ENCODE peak calls at places on chromosome 16, in five cellular contexts. O is stomach, N is esophagus muscularis mucosa, V is tibial nerve, A is A549. J is an unnamed sample.

GRCh38 chr16:35305476-35305875 is 1846.1 kb downstream of the TP53TG3F start:
- DNase-seq in N (peak), O (no peak), V (no peak), A (no peak), J (no peak)

GRCh38 chr16:20868890-20869289 is 31.3 kb downstream of the DCUN1D3 start:
- DNase-seq in A (no peak), V (peak), O (peak), N (no peak), J (peak)

GRCh38 chr16:10619271-10619849 is 39.0 kb upstream of the EMP2 start:
- DNase-seq in O (peak), N (no peak), A (no peak), V (no peak), J (no peak)

GRCh38 chr16:11585460-11586374 is 1.0 kb downstream of the LITAF start:
- DNase-seq in A (no peak), V (no peak), N (no peak), O (peak), J (peak)

GRCh38 chr16:27461483-27462171 is 59.7 kb downstream of the IL21R start:
- DNase-seq in N (no peak), O (no peak), V (no peak), A (no peak), J (no peak)

GRCh38 chr16:89363621-89364393 is 126.6 kb downstream of the ANKRD11 start:
- DNase-seq in N (no peak), V (no peak), A (peak), O (peak), J (no peak)

GRCh38 chr16:80403871-80404270 is 136.9 kb upstream of the DYNLRB2 start:
- DNase-seq in V (no peak), O (no peak), A (no peak), N (no peak), J (no peak)

GRCh38 chr16:71426069-71426879 is 15.6 kb downstream of the TLE7 start:
- DNase-seq in V (no peak), N (no peak), A (peak), O (no peak), J (peak)

GRCh38 chr16:78501744-78502143 is 402.3 kb downstream of the WWOX start:
- DNase-seq in V (no peak), A (no peak), N (no peak), O (no peak), J (no peak)

DNA sequence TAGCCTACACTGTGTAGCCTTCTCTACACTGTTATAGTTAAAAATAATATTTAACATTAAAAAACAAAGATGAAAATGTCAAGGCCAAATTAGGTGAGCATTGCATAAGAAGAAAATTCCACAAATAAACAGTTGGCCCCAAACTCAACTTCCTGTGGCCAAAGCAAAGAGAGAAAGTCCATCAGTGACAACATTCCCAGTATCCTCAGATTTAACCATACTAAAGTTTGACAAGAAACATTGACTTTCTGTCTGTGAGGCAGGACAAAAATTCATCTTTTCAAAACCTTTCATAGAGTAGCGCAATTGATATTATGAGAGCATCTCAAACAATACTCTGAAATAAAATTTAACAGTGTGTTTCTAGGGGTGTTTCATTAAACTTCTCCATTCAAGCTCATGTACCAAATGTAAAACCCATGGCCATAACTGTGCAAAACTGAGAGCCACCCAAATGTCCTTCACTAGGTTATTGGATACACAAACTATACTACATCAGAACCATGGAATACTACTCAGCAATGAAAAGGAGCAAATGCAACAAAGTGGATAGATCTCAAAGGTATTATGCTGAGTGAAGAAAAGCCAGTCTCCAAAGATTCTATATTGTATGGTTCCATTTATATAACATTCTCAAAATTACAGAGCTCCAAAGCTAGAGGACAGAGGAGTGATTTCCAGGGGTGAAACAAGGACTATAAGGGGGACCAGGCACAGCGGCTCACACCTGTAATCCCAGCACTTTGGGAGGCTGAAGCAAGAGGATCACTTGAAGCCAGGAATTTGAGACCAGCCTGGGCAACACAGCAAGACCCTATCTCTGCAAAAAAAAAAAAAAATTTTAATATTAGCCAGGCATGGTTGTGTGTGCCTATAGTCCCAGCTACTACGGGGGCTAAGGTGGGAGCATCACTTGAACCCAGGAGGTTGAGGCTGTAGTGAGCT is 38.7 kb downstream of the TMEM114 start:
- DNase-seq in N (no peak), V (no peak), A (no peak), O (no peak), J (no peak)
- TF ChIP-seq EP300 in N (no peak), V (no peak), A (no peak), O (no peak), J (no peak)

GRCh38 chr16:82047374-82047773 is 12.3 kb downstream of the HSD17B2 start:
- DNase-seq in N (no peak), O (no peak), A (no peak), V (no peak), J (peak)
- H3K27ac ChIP-seq in N (no peak), O (no peak), A (no peak), V (no peak), J (no peak)

GRCh38 chr16:67406628-67407027 is 9.6 kb downstream of the ZDHHC1 start:
- DNase-seq in O (no peak), A (no peak), N (no peak), V (no peak), J (no peak)

GRCh38 chr16:67405336-67405735 is 10.9 kb downstream of the ZDHHC1 start:
- DNase-seq in O (no peak), V (no peak), A (no peak), N (no peak), J (no peak)

GRCh38 chr16:67407176-67407787 is 9.0 kb downstream of the ZDHHC1 start:
- DNase-seq in A (no peak), N (no peak), V (no peak), O (no peak), J (no peak)

GRCh38 chr16:67404740-67405226 is 11.5 kb upstream of the TPPP3 start:
- DNase-seq in A (no peak), V (no peak), N (no peak), O (peak), J (no peak)

DNA sequence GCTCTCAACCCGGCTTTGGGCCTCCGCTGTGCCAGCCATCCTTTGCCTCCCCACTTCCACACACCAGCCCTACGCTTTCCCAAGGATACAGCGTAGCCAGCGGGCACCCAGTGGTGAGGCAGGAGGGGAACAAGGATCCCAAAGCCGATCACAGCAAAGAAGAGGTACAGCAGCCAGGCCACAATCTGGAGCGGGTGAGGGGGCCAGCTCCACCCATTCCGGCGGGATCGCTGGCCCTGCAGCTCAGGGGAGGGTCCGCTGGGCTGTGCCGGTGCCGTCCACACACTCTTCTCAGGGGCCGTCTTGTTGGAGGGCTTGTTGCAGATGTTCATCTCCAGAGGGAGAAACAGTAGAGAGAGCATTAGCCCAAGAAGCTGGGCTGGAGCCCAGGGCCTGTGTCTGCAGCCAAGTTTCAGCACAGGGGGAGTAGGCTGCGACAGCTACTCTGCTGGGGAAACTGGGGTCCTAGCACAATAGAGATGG is 10.1 kb downstream of the ZDHHC1 start:
- DNase-seq in A (no peak), V (no peak), O (no peak), N (no peak), J (peak)
- TF ChIP-seq POLR2A in A (no peak), V (no peak), O (no peak), N (no peak), J (no peak)

DNA sequence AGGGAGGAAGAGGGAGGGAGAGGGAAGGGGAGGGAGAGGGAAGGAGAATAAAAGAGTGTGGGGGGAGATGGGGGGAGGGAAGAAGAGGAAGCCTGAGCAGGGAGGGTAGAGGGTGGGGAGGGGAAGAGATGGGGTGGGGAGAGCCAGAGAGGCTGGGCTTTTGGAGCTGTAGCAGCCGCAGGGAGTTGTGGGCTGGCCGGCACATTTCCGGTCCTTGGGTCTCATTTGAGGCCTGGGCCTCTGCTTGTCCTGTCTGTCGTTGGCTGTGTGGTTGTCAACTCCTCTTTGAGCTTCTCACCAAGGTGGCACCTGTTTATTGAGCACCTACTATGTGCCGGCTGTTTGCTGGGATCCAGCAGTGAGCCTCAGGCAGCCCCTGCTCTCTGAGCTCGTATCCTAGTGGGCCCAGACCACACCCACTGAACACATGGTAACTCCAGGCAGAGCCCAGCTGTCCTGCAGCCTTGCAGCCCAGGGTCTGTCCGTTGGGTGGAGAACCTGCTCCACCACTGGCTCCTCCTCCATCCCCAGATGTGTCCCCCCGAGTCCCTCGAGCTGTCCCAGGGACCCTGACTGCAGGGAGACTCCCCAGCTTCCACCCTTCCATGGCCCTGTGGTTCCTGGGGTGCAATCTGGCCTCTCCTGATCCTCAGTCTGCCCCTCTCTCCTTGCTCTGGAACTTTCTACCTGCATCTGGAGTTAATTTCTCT is 164.9 kb downstream of the IRF8 start:
- DNase-seq in N (no peak), O (no peak), V (no peak), A (no peak), J (no peak)
- TF ChIP-seq EP300 in N (no peak), O (no peak), V (no peak), A (no peak), J (no peak)

J was measured in suprapubic skin.